ENCODE peak calls at places on chromosomes 13 and 19, in four cellular contexts. One of them, this sample, is unnamed.

GRCh38 chr13:99178636-99179035 is 22.0 kb upstream of the UBAC2 start:
- DNase-seq in hypothalamus: no peak
- DNase-seq in heart left ventricle: peak
- DNase-seq in activated CD4-positive, CD25-positive, alpha-beta regulatory T cell: no peak
- DNase-seq in this sample: no peak

GRCh38 chr13:69644447-69644846 is 463.2 kb upstream of the ATXN8OS start:
- DNase-seq in heart left ventricle: no peak
- DNase-seq in hypothalamus: no peak
- DNase-seq in activated CD4-positive, CD25-positive, alpha-beta regulatory T cell: no peak
- DNase-seq in this sample: no peak

GRCh38 chr13:50915562-50915961 is 6.0 kb downstream of the RNASEH2B start:
- DNase-seq in activated CD4-positive, CD25-positive, alpha-beta regulatory T cell: no peak
- DNase-seq in heart left ventricle: no peak
- DNase-seq in hypothalamus: no peak
- DNase-seq in this sample: no peak

GRCh38 chr13:26449063-26449848 is 108.2 kb upstream of the WASF3 start:
- DNase-seq in heart left ventricle: no peak
- DNase-seq in activated CD4-positive, CD25-positive, alpha-beta regulatory T cell: no peak
- DNase-seq in hypothalamus: no peak
- DNase-seq in this sample: no peak

GRCh38 chr13:112462408-112462807 is 86.3 kb downstream of the SPACA7 start:
- DNase-seq in hypothalamus: no peak
- DNase-seq in heart left ventricle: no peak
- DNase-seq in activated CD4-positive, CD25-positive, alpha-beta regulatory T cell: no peak
- DNase-seq in this sample: no peak

GRCh38 chr13:34942732-34943674 is 933 bp downstream of the NBEA start:
- DNase-seq in activated CD4-positive, CD25-positive, alpha-beta regulatory T cell: no peak
- DNase-seq in heart left ventricle: peak
- DNase-seq in hypothalamus: peak
- DNase-seq in this sample: peak

GRCh38 chr13:109494955-109495354 is 291.4 kb downstream of the IRS2 start:
- DNase-seq in hypothalamus: no peak
- DNase-seq in activated CD4-positive, CD25-positive, alpha-beta regulatory T cell: no peak
- DNase-seq in heart left ventricle: no peak
- DNase-seq in this sample: no peak

GRCh38 chr19:42374826-42375376 is 15.2 kb downstream of the CNFN start:
- DNase-seq in hypothalamus: no peak
- DNase-seq in heart left ventricle: no peak
- DNase-seq in activated CD4-positive, CD25-positive, alpha-beta regulatory T cell: no peak
- DNase-seq in this sample: no peak

GRCh38 chr13:30798776-30799625 is 63.7 kb downstream of the ALOX5AP start:
- DNase-seq in heart left ventricle: no peak
- DNase-seq in activated CD4-positive, CD25-positive, alpha-beta regulatory T cell: no peak
- DNase-seq in hypothalamus: no peak
- DNase-seq in this sample: peak

GRCh38 chr13:108268713-108269112 is 805 bp upstream of the TNFSF13B start:
- DNase-seq in heart left ventricle: no peak
- DNase-seq in hypothalamus: no peak
- DNase-seq in activated CD4-positive, CD25-positive, alpha-beta regulatory T cell: no peak
- DNase-seq in this sample: no peak

GRCh38 chr13:33751151-33751550 is 66.8 kb upstream of the RFC3 start:
- DNase-seq in heart left ventricle: no peak
- DNase-seq in hypothalamus: no peak
- DNase-seq in activated CD4-positive, CD25-positive, alpha-beta regulatory T cell: no peak
- DNase-seq in this sample: no peak

GRCh38 chr13:77800219-77800618 is 102.7 kb downstream of the SLAIN1 start:
- DNase-seq in activated CD4-positive, CD25-positive, alpha-beta regulatory T cell: no peak
- DNase-seq in hypothalamus: no peak
- DNase-seq in heart left ventricle: no peak
- DNase-seq in this sample: no peak

GRCh38 chr13:23797276-23797903 is 91.8 kb downstream of the MIPEP start:
- DNase-seq in hypothalamus: no peak
- DNase-seq in activated CD4-positive, CD25-positive, alpha-beta regulatory T cell: no peak
- DNase-seq in heart left ventricle: no peak
- DNase-seq in this sample: no peak

GRCh38 chr19:2578391-2578826 is 102.5 kb downstream of the GADD45B start:
- DNase-seq in hypothalamus: no peak
- DNase-seq in heart left ventricle: peak
- DNase-seq in activated CD4-positive, CD25-positive, alpha-beta regulatory T cell: no peak
- DNase-seq in this sample: peak